ENCODE peak calls at places on chromosomes 11 and 22, in four cellular contexts. E is HCT116, J is K562, Y is HepG2. S is an unnamed sample.

GRCh38 chr11:134599180-134599810 is 187.3 kb upstream of the B3GAT1 start:
- DNase-seq in E (no peak), J (peak; percentile 18), Y (no peak), S (no peak)

GRCh38 chr11:123653997-123654565 is 343 bp downstream of the SCN3B start:
- DNase-seq in E (no peak), J (peak; percentile 36), Y (no peak), S (no peak)

GRCh38 chr11:119486016-119486415 is 63.0 kb upstream of the THY1 start:
- DNase-seq in E (no peak), J (no peak), Y (no peak), S (no peak)

GRCh38 chr11:128448981-128449713 is 138.2 kb downstream of the ETS1 start:
- DNase-seq in E (no peak), J (no peak), Y (no peak), S (no peak)

GRCh38 chr22:21755855-21756284 is 20.3 kb upstream of the YPEL1 start:
- DNase-seq in E (no peak), J (peak; percentile 94), Y (peak; percentile 18), S (no peak)

GRCh38 chr22:32644252-32645100 is 157.0 kb upstream of the TIMP3 start:
- DNase-seq in E (no peak), J (no peak), Y (peak; percentile 98), S (no peak)

GRCh38 chr11:62880231-62880802 is 379 bp upstream of the SLC3A2 start:
- DNase-seq in E (no peak), J (peak; percentile 72), Y (no peak), S (no peak)

GRCh38 chr11:11787305-11788066 is 54.3 kb upstream of the USP47 start:
- DNase-seq in E (peak; percentile 38), J (peak; percentile 77), Y (peak; percentile 43), S (peak; percentile 59)

GRCh38 chr22:25062378-25063095 is 110.0 kb downstream of the KIAA1671 start:
- DNase-seq in E (no peak), J (no peak), Y (no peak), S (no peak)

GRCh38 chr11:105923814-105924213 is 98.2 kb downstream of the MSANTD4 start:
- DNase-seq in E (no peak), J (no peak), Y (no peak), S (no peak)

GRCh38 chr11:68076371-68077042 is 37.7 kb downstream of the TCIRG1 start:
- DNase-seq in E (no peak), J (peak; percentile 21), Y (peak; percentile 33), S (no peak)

GRCh38 chr11:27770576-27770975 is 70.3 kb upstream of the BDNF start:
- DNase-seq in E (peak; percentile 74), J (no peak), Y (no peak), S (no peak)

GRCh38 chr11:12090061-12090572 is 20.3 kb upstream of the MICAL2 start:
- DNase-seq in E (peak; percentile 54), J (peak; percentile 52), Y (no peak), S (no peak)

GRCh38 chr11:119315139-119316016 is 1.6 kb downstream of the MCAM start:
- DNase-seq in E (no peak), J (no peak), Y (no peak), S (no peak)

GRCh38 chr11:82790723-82791487 is 57.2 kb upstream of the FAM181B start:
- DNase-seq in E (no peak), J (peak; percentile 77), Y (no peak), S (no peak)
- TF ChIP-seq TCF7L2 in E (no peak), J (no peak), Y (no peak), S (no peak)

DNA sequence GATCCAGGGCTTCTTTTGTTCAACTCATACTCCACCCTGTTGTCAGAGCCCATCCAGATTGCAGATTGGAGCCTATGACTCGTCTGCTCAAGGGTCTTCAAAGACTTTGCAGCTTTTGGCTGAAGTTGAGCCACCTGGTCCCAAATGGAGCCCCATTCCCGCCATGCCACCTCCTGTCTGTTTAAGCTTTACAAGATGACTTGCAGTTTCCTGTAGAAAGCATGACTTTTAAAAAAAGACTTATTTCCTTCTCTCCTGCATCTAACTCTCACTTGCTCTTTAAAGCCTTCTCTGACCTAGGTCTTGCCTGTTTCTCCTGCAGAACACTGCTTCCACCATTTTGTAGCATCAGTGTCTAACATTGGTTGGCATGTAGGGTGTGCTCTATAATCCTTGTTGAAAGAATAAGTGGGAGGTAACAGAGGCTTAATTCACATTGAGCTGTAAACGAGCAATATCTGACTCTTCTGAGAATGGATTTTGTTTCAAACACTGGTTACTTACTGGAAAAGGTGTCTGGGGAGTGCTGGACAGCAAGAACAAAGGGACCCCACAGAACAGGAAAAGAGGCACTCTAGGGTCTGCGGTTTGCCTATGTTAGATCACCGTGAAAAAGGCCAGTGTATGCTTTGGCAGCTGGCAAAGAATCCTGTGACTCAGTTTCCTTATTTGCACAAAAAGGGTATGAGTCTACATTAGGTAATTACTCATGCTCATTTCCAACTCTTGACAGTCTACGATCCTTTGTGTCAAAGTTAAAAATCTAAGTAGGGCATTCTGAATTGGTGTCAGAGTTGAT is 30.3 kb downstream of the NF2 start:
- DNase-seq in E (no peak), J (no peak), Y (no peak), S (no peak)
- TF ChIP-seq REST in E (no peak), J (no peak), Y (no peak), S (no peak)

GRCh38 chr11:45100338-45100737 is 46.1 kb upstream of the PRDM11 start:
- DNase-seq in E (no peak), J (no peak), Y (no peak), S (no peak)
- TF ChIP-seq SIN3A in E (no peak), J (no peak), Y (no peak), S (no peak)

GRCh38 chr11:65615229-65615949 is at the start of gene PCNX3:
- DNase-seq in E (peak; percentile 100), J (peak; percentile 100), Y (peak; percentile 100), S (peak; percentile 100)

GRCh38 chr11:65612691-65613090 is 1.3 kb downstream of the MAP3K11 start:
- DNase-seq in E (no peak), J (no peak), Y (no peak), S (no peak)

GRCh38 chr11:65611758-65612603 is 2.0 kb downstream of the MAP3K11 start:
- DNase-seq in E (no peak), J (no peak), Y (no peak), S (no peak)

GRCh38 chr11:65611028-65611757 is 2.8 kb downstream of the MAP3K11 start:
- DNase-seq in E (no peak), J (no peak), Y (no peak), S (no peak)

DNA sequence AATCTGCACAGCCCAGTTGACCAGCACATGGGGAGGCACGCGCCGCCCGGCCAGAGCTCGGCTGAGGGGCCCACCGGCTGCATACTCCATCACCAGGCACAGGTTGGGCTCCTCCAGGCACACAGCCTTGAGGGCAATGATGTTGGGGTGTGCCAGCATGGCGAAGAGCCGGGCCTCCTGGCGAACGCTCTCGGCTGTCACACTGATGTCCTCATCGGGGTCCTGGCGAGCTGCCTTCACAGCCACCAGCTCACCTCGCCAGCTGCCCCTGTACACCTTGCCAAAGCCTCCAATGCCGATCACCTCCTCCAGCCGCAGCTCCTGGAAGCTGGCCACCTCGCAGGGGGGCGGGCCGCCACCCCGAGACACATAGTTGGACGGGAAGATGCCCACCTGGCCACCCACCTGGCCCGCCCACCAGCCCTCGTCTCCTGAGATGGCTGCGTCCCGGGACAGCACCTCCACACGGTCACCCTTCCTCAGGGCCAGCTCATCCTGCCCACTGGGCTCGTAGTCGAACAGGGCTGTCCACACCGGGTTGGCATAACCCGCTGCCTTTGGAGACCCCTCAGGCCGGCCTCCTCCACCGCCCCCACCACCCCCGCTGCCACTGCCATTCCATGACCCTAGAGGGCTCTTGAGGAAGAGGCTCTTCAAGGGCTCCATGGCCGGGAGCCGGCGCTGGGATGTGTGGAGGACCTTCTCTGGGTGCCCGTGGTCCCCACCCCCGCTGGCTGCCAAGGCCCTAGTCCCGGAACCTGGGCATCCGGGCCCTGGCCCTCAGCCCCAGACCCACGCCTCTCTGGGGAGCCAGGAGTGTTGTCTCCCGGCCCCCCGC is 711 bp downstream of the MAP3K11 start:
- DNase-seq in E (no peak), J (no peak), Y (no peak), S (no peak)
- TF ChIP-seq TCF7L2 in E (no peak), J (no peak), Y (no peak), S (no peak)

S was measured in Panc1.